ENCODE peak calls at places on chromosomes 13 and 19, in nine cellular contexts. O is esophagus squamous epithelium, U is Calu3, C is AG04450, J is adrenal gland, Y is foreskin keratinocyte, F is prostate gland, T is AG04449, E is breast epithelium. H is an unnamed sample.

GRCh38 chr13:32660227-32660626 is 74.0 kb downstream of the PDS5B start:
- DNase-seq in O (no peak), U (peak), C (no peak), J (no peak), Y (no peak), F (no peak), T (no peak), E (no peak), H (no peak)

GRCh38 chr13:113917523-113918371 is 53.9 kb upstream of the GAS6 start:
- DNase-seq in O (no peak), U (no peak), C (no peak), J (peak), Y (no peak), F (no peak), T (no peak), E (peak), H (no peak)

GRCh38 chr13:112077729-112078128 is 10.8 kb downstream of the SOX1 start:
- DNase-seq in O (no peak), U (no peak), C (no peak), J (no peak), Y (no peak), F (no peak), T (no peak), E (no peak), H (no peak)

GRCh38 chr19:33063356-33064116 is 1.2 kb downstream of the RHPN2 start:
- DNase-seq in O (no peak), U (peak), C (no peak), J (no peak), Y (no peak), F (peak), T (no peak), E (no peak), H (no peak)

GRCh38 chr13:32403108-32403507 is 24.8 kb downstream of the N4BP2L1 start:
- DNase-seq in O (no peak), U (no peak), C (no peak), J (no peak), Y (no peak), F (no peak), T (no peak), E (no peak), H (no peak)

GRCh38 chr13:45119469-45119989 is 781 bp upstream of the GTF2F2 start:
- DNase-seq in O (no peak), U (no peak), C (peak), J (peak), Y (no peak), F (peak), T (no peak), E (no peak), H (no peak)

GRCh38 chr13:94586371-94586770 is 9.6 kb downstream of the TGDS start:
- DNase-seq in O (no peak), U (no peak), C (no peak), J (no peak), Y (no peak), F (no peak), T (no peak), E (no peak), H (no peak)

GRCh38 chr19:12482505-12482886 is 2.1 kb downstream of the ZNF709 start:
- DNase-seq in O (no peak), U (no peak), C (no peak), J (no peak), Y (no peak), F (no peak), T (no peak), E (no peak), H (no peak)

GRCh38 chr19:7852851-7853759 is 21.1 kb downstream of the PRR36 start:
- DNase-seq in O (no peak), U (peak), C (no peak), J (peak), Y (no peak), F (peak), T (no peak), E (peak), H (no peak)

GRCh38 chr13:51229141-51229540 is 6.9 kb downstream of the FAM124A start:
- DNase-seq in O (no peak), U (no peak), C (no peak), J (no peak), Y (no peak), F (no peak), T (no peak), E (no peak), H (no peak)

GRCh38 chr19:33998739-33999345 is 173.5 kb upstream of the LSM14A start:
- DNase-seq in O (no peak), U (no peak), C (no peak), J (no peak), Y (no peak), F (no peak), T (no peak), E (no peak), H (no peak)

GRCh38 chr13:85864963-85865530 is 65.8 kb upstream of the SLITRK6 start:
- DNase-seq in O (no peak), U (peak), C (peak), J (no peak), Y (peak), F (no peak), T (no peak), E (no peak), H (no peak)

GRCh38 chr19:13097331-13098258 is 5.1 kb downstream of the LYL1 start:
- DNase-seq in O (no peak), U (peak), C (no peak), J (peak), Y (no peak), F (no peak), T (no peak), E (no peak), H (no peak)

GRCh38 chr19:41175825-41176734 is 16.9 kb upstream of the CYP2S1 start:
- DNase-seq in O (no peak), U (peak), C (peak), J (peak), Y (peak), F (peak), T (peak), E (peak), H (peak)

GRCh38 chr19:38303517-38304351 is at the start of gene C19orf33:
- DNase-seq in O (no peak), U (peak), C (no peak), J (no peak), Y (peak), F (no peak), T (no peak), E (peak), H (no peak)

GRCh38 chr13:24623141-24623665 is 57.0 kb upstream of the ATP12A start:
- DNase-seq in O (no peak), U (no peak), C (no peak), J (no peak), Y (no peak), F (no peak), T (no peak), E (no peak), H (no peak)

GRCh38 chr19:44592451-44592890 is 20.9 kb upstream of the IGSF23 start:
- DNase-seq in O (no peak), U (peak), C (no peak), J (no peak), Y (no peak), F (no peak), T (no peak), E (no peak), H (no peak)

GRCh38 chr19:36973844-36974195 is 57.7 kb downstream of the ZNF568 start:
- DNase-seq in O (no peak), U (no peak), C (no peak), J (no peak), Y (no peak), F (no peak), T (no peak), E (no peak), H (no peak)

GRCh38 chr19:30710721-30711120 is 338.5 kb downstream of the ZNF536 start:
- DNase-seq in O (no peak), U (no peak), C (no peak), J (no peak), Y (no peak), F (no peak), T (no peak), E (no peak), H (no peak)

GRCh38 chr13:31946091-31946770 is 85.3 kb upstream of the FRY start:
- DNase-seq in O (no peak), U (no peak), C (no peak), J (no peak), Y (no peak), F (no peak), T (no peak), E (no peak), H (peak)

GRCh38 chr13:44921931-44922758 is 67.1 kb downstream of the NUFIP1 start:
- DNase-seq in O (no peak), U (peak), C (peak), J (peak), Y (peak), F (peak), T (peak), E (peak), H (peak)

GRCh38 chr13:42486711-42487198 is 87.2 kb upstream of the TNFSF11 start:
- DNase-seq in O (no peak), U (peak), C (no peak), J (no peak), Y (peak), F (no peak), T (peak), E (no peak), H (peak)

GRCh38 chr19:51136891-51137551 is 5.1 kb upstream of the SIGLEC7 start:
- DNase-seq in O (no peak), U (no peak), C (no peak), J (no peak), Y (no peak), F (no peak), T (no peak), E (no peak), H (no peak)

GRCh38 chr13:75378301-75378700 is 103.7 kb downstream of the TBC1D4 start:
- DNase-seq in O (no peak), U (no peak), C (no peak), J (no peak), Y (no peak), F (no peak), T (no peak), E (no peak), H (no peak)

GRCh38 chr13:84648069-84648640 is 765.9 kb upstream of the SLITRK1 start:
- DNase-seq in O (no peak), U (no peak), C (no peak), J (no peak), Y (no peak), F (no peak), T (no peak), E (no peak), H (no peak)

GRCh38 chr13:49669735-49670309 is 21.5 kb downstream of the EBPL start:
- DNase-seq in O (no peak), U (peak), C (peak), J (peak), Y (peak), F (peak), T (no peak), E (peak), H (peak)

GRCh38 chr13:49046534-49046933 is 70.8 kb downstream of the FNDC3A start:
- DNase-seq in O (no peak), U (no peak), C (no peak), J (no peak), Y (no peak), F (no peak), T (no peak), E (no peak), H (no peak)

GRCh38 chr19:35054626-35055025 is 13.1 kb downstream of the HPN start:
- DNase-seq in O (no peak), U (no peak), C (no peak), J (no peak), Y (no peak), F (no peak), T (no peak), E (no peak), H (no peak)

GRCh38 chr19:35058370-35058769 is 16.8 kb downstream of the HPN start:
- DNase-seq in O (no peak), U (no peak), C (no peak), J (no peak), Y (no peak), F (no peak), T (no peak), E (no peak), H (no peak)

GRCh38 chr19:35056513-35057063 is 15.1 kb downstream of the HPN start:
- DNase-seq in O (no peak), U (no peak), C (no peak), J (no peak), Y (no peak), F (no peak), T (no peak), E (no peak), H (no peak)

GRCh38 chr19:35053667-35054293 is 12.3 kb downstream of the HPN start:
- DNase-seq in O (no peak), U (no peak), C (no peak), J (no peak), Y (no peak), F (no peak), T (no peak), E (no peak), H (no peak)

DNA sequence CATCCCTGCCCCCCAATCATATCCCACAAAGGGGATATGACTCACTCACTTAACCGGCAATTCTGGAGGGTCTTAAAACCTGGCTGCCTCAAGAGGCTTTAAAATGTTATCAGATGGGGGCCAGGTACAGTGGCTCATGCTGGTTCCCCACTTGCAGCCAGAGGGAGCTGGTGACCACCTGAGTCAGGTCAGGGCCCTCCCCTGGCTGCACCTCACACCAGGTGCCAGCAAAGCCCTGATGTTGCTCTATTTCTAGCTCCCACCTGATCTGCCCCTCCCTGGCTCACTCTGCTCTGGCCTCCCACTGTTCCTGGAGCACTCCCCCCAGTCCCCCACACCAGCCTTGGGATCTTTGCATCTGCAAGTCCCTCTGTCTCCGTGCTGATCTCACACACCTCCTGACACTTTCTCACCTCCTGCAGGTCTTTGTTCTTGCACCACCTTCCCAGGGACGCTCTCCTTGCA is 14.2 kb downstream of the HPN start:
- DNase-seq in O (no peak), U (peak), C (no peak), J (no peak), Y (no peak), F (no peak), T (no peak), E (no peak), H (no peak)
- TF ChIP-seq CTCF in O (peak), U (peak), C (no peak), J (no peak), Y (peak), F (no peak), T (no peak), E (no peak), H (no peak)

DNA sequence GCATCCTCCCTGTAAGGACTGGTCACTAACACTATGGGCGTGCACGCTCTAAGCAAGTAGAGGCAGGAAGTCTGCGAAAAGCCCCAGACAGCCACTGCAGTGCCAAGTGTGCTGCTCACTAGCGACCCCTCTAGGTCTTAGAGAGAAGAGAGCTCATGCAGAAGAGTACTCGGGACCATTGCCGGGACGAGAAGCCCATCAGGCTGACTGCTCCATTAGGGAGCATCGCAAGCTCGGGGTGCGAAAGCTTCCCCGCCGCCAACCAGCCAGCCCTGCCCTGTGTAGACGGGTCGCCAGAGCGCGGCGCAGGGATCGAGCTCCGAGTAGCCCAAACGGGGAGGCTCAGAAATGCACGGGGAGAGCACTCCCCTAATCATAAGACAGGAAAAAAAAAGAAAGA is 16.6 kb downstream of the POU4F1 start:
- DNase-seq in O (no peak), U (no peak), C (no peak), J (no peak), Y (no peak), F (no peak), T (no peak), E (no peak), H (no peak)
- TF ChIP-seq CTCF in O (no peak), U (no peak), C (peak), J (no peak), Y (peak), F (no peak), T (peak), E (no peak), H (no peak)

GRCh38 chr19:28652790-28653189 is 560.2 kb downstream of the UQCRFS1 start:
- DNase-seq in O (no peak), U (no peak), C (no peak), J (no peak), Y (no peak), F (no peak), T (no peak), E (no peak), H (no peak)
- TF ChIP-seq CTCF in O (no peak), U (no peak), C (no peak), J (no peak), Y (no peak), F (no peak), T (no peak), E (no peak), H (no peak)

GRCh38 chr13:28955264-28955966 is 135.3 kb downstream of the MTUS2 start:
- DNase-seq in O (no peak), U (no peak), C (no peak), J (no peak), Y (no peak), F (no peak), T (no peak), E (no peak), H (no peak)

GRCh38 chr13:28954810-28955209 is 134.7 kb downstream of the MTUS2 start:
- DNase-seq in O (no peak), U (no peak), C (no peak), J (no peak), Y (no peak), F (no peak), T (no peak), E (no peak), H (no peak)

GRCh38 chr13:28958018-28958417 is 137.9 kb downstream of the MTUS2 start:
- DNase-seq in O (no peak), U (no peak), C (no peak), J (no peak), Y (no peak), F (no peak), T (no peak), E (no peak), H (no peak)

GRCh38 chr13:28953714-28954113 is 133.6 kb downstream of the MTUS2 start:
- DNase-seq in O (no peak), U (no peak), C (no peak), J (no peak), Y (no peak), F (no peak), T (no peak), E (no peak), H (no peak)
- TF ChIP-seq CTCF in O (no peak), U (no peak), C (no peak), J (no peak), Y (no peak), F (no peak), T (no peak), E (no peak), H (no peak)

DNA sequence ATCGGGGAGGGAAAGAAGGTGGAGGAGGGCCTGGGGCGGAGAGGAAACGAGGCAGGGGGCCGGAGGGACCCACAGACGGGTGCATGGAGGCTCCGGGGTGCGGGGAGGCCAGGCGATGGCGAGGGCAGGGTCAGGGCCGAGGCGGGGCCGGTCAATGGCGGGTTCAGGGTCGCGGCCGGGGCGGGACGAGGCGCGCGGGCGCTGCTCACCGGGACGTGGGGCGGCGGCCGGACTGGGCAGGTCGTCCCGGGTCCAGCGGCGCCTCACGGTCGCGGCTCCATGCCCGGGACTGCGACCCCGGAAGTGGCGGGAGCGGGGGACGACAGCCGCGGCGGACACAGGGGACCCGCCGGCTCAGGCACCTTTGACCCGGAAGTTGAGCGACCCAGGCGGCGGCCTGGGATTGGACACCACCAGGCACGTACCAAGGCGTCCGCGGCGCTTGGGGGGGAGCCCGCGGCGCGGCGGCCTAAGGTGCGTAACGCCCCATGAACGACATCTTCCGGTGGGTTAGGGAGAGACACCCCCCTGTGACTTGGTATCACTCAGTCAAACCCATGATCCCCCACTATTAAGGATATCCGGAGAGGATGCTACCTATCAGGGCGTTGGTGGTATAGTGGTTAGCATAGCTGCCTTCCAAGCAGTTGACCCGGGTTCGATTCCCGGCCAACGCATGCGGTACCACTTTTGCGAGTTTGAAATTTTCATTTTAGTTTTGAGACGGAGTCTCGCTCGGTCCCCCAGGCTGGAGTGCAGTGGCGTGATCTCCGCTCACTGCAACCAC is at the start of gene DPP9:
- DNase-seq in O (peak), U (peak), C (peak), J (peak), Y (peak), F (peak), T (peak), E (peak), H (peak)
- TF ChIP-seq CTCF in O (peak), U (no peak), C (peak), J (peak), Y (peak), F (peak), T (peak), E (peak), H (peak)

GRCh38 chr13:29589967-29590366 is 5.5 kb downstream of the SLC7A1 start:
- DNase-seq in O (no peak), U (no peak), C (no peak), J (no peak), Y (no peak), F (no peak), T (no peak), E (no peak), H (no peak)
- TF ChIP-seq CTCF in O (no peak), U (no peak), C (peak), J (no peak), Y (no peak), F (no peak), T (no peak), E (no peak), H (peak)

DNA sequence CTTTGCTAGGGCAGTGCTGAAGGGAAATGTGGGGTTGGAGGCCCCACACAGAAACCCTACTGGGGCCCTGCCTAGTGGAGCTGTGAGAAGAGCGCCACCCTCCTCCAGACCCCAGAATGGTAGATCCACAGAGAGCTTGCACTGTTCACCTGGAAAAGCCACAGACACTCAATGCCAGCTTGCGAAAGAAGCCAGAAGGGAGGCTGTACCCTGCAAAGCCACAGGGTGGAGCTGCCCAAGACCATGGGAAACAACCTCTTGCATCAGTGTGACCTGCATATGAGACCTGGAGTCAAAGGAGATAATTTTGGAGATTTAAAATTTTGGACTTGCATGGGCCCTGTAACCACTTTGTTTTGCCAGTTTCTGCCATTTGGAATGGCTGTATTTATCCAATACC is 615.4 kb upstream of the MIR17HG start:
- DNase-seq in O (no peak), U (no peak), C (no peak), J (no peak), Y (no peak), F (no peak), T (no peak), E (no peak), H (no peak)
- TF ChIP-seq CTCF in O (no peak), U (no peak), C (no peak), J (peak), Y (peak), F (no peak), T (no peak), E (no peak), H (no peak)

GRCh38 chr19:18637644-18638630 is 1.1 kb downstream of the KLHL26 start:
- DNase-seq in O (no peak), U (peak), C (no peak), J (no peak), Y (no peak), F (peak), T (no peak), E (peak), H (no peak)
- TF ChIP-seq CTCF in O (no peak), U (no peak), C (no peak), J (no peak), Y (no peak), F (no peak), T (no peak), E (no peak), H (no peak)

H was measured in AG09319.